ENCODE peak calls at places on chromosomes 5 and 9, in four cellular contexts. One of them, this sample, is unnamed.

GRCh38 chr9:138028596-138028995 is 151.0 kb downstream of the CACNA1B start:
- DNase-seq in astrocyte of the hippocampus: no peak
- DNase-seq in effector memory CD4-positive, alpha-beta T cell: no peak
- DNase-seq in NCI-H1417: no peak
- DNase-seq in this sample: no peak

GRCh38 chr5:31671339-31671741 is 32.4 kb downstream of the PDZD2 start:
- DNase-seq in astrocyte of the hippocampus: peak
- DNase-seq in NCI-H1417: no peak
- DNase-seq in effector memory CD4-positive, alpha-beta T cell: no peak
- DNase-seq in this sample: peak

GRCh38 chr5:136249678-136250266 is 56.8 kb upstream of the SMIM32 start:
- DNase-seq in NCI-H1417: peak
- DNase-seq in effector memory CD4-positive, alpha-beta T cell: no peak
- DNase-seq in astrocyte of the hippocampus: peak
- DNase-seq in this sample: peak

GRCh38 chr9:125506045-125506444 is 201.0 kb downstream of the MAPKAP1 start:
- DNase-seq in astrocyte of the hippocampus: no peak
- DNase-seq in NCI-H1417: no peak
- DNase-seq in effector memory CD4-positive, alpha-beta T cell: no peak
- DNase-seq in this sample: no peak

GRCh38 chr5:159444441-159445082 is 114.3 kb upstream of the IL12B start:
- DNase-seq in effector memory CD4-positive, alpha-beta T cell: no peak
- DNase-seq in astrocyte of the hippocampus: peak
- DNase-seq in NCI-H1417: peak
- DNase-seq in this sample: peak

GRCh38 chr9:10674586-10674985 is 61.8 kb upstream of the PTPRD start:
- DNase-seq in astrocyte of the hippocampus: no peak
- DNase-seq in effector memory CD4-positive, alpha-beta T cell: no peak
- DNase-seq in NCI-H1417: no peak
- DNase-seq in this sample: no peak

GRCh38 chr9:126633881-126634558 is 20.3 kb downstream of the LMX1B start:
- DNase-seq in NCI-H1417: peak
- DNase-seq in effector memory CD4-positive, alpha-beta T cell: no peak
- DNase-seq in astrocyte of the hippocampus: no peak
- DNase-seq in this sample: no peak

GRCh38 chr9:32265037-32265436 is 119.4 kb upstream of the ACO1 start:
- DNase-seq in effector memory CD4-positive, alpha-beta T cell: no peak
- DNase-seq in astrocyte of the hippocampus: peak
- DNase-seq in NCI-H1417: no peak
- DNase-seq in this sample: no peak

GRCh38 chr5:154534457-154535050 is 56.5 kb upstream of the HAND1 start:
- DNase-seq in astrocyte of the hippocampus: no peak
- DNase-seq in NCI-H1417: peak
- DNase-seq in effector memory CD4-positive, alpha-beta T cell: no peak
- DNase-seq in this sample: no peak

GRCh38 chr9:36985769-36986547 is 48.1 kb downstream of the PAX5 start:
- DNase-seq in astrocyte of the hippocampus: no peak
- DNase-seq in effector memory CD4-positive, alpha-beta T cell: no peak
- DNase-seq in NCI-H1417: peak
- DNase-seq in this sample: no peak

GRCh38 chr5:78221964-78222451 is 72.5 kb downstream of the AP3B1 start:
- DNase-seq in effector memory CD4-positive, alpha-beta T cell: no peak
- DNase-seq in astrocyte of the hippocampus: no peak
- DNase-seq in NCI-H1417: no peak
- DNase-seq in this sample: no peak

GRCh38 chr9:86775718-86776117 is 171.6 kb downstream of the GAS1 start:
- DNase-seq in astrocyte of the hippocampus: no peak
- DNase-seq in NCI-H1417: no peak
- DNase-seq in effector memory CD4-positive, alpha-beta T cell: no peak
- DNase-seq in this sample: no peak

GRCh38 chr5:1315018-1315708 is 20.3 kb upstream of the TERT start:
- DNase-seq in NCI-H1417: no peak
- DNase-seq in effector memory CD4-positive, alpha-beta T cell: no peak
- DNase-seq in astrocyte of the hippocampus: no peak
- DNase-seq in this sample: no peak

GRCh38 chr9:18297532-18297872 is 176.5 kb upstream of the ADAMTSL1 start:
- DNase-seq in effector memory CD4-positive, alpha-beta T cell: no peak
- DNase-seq in NCI-H1417: peak
- DNase-seq in astrocyte of the hippocampus: no peak
- DNase-seq in this sample: no peak

GRCh38 chr5:138595396-138595795 is 20.2 kb upstream of the HSPA9 start:
- DNase-seq in astrocyte of the hippocampus: no peak
- DNase-seq in NCI-H1417: peak
- DNase-seq in effector memory CD4-positive, alpha-beta T cell: no peak
- DNase-seq in this sample: no peak

GRCh38 chr5:27465140-27465539 is 426.8 kb upstream of the CDH9 start:
- DNase-seq in effector memory CD4-positive, alpha-beta T cell: no peak
- DNase-seq in astrocyte of the hippocampus: no peak
- DNase-seq in NCI-H1417: no peak
- DNase-seq in this sample: no peak

GRCh38 chr5:60677831-60678664 is 21.9 kb downstream of the DEPDC1B start:
- DNase-seq in NCI-H1417: peak
- DNase-seq in astrocyte of the hippocampus: peak
- DNase-seq in effector memory CD4-positive, alpha-beta T cell: no peak
- DNase-seq in this sample: peak

GRCh38 chr5:74272831-74273545 is 367.5 kb downstream of the ENC1 start:
- DNase-seq in NCI-H1417: no peak
- DNase-seq in astrocyte of the hippocampus: peak
- DNase-seq in effector memory CD4-positive, alpha-beta T cell: no peak
- DNase-seq in this sample: no peak

GRCh38 chr9:125683486-125683885 is 23.5 kb downstream of the MAPKAP1 start:
- DNase-seq in NCI-H1417: no peak
- DNase-seq in astrocyte of the hippocampus: no peak
- DNase-seq in effector memory CD4-positive, alpha-beta T cell: no peak
- DNase-seq in this sample: no peak

GRCh38 chr9:138046641-138047301 is 169.2 kb downstream of the CACNA1B start:
- DNase-seq in effector memory CD4-positive, alpha-beta T cell: no peak
- DNase-seq in NCI-H1417: no peak
- DNase-seq in astrocyte of the hippocampus: no peak
- DNase-seq in this sample: no peak

GRCh38 chr9:36150529-36151305 is 14.2 kb downstream of the GLIPR2 start:
- DNase-seq in NCI-H1417: no peak
- DNase-seq in effector memory CD4-positive, alpha-beta T cell: no peak
- DNase-seq in astrocyte of the hippocampus: no peak
- DNase-seq in this sample: no peak

GRCh38 chr9:550267-550790 is 291.2 kb upstream of the DMRT1 start:
- DNase-seq in astrocyte of the hippocampus: no peak
- DNase-seq in NCI-H1417: no peak
- DNase-seq in effector memory CD4-positive, alpha-beta T cell: no peak
- DNase-seq in this sample: no peak

GRCh38 chr9:37329576-37329975 is 92.9 kb upstream of the GRHPR start:
- DNase-seq in effector memory CD4-positive, alpha-beta T cell: no peak
- DNase-seq in astrocyte of the hippocampus: peak
- DNase-seq in NCI-H1417: peak
- DNase-seq in this sample: peak

GRCh38 chr5:140567871-140568270 is 3.2 kb downstream of the SLC35A4 start:
- DNase-seq in NCI-H1417: no peak
- DNase-seq in astrocyte of the hippocampus: no peak
- DNase-seq in effector memory CD4-positive, alpha-beta T cell: no peak
- DNase-seq in this sample: no peak